ENCODE peak calls at places on chromosomes 4 and X, in six cellular contexts. R, Z, F, J, K and C are unnamed samples. For H3K27me3, the result is how much of the 10 kb centered on the place peaks cover.

GRCh38 chrX:104391905-104392304 is 137.2 kb upstream of the ESX1 start:
- DNase-seq in K (no peak), F (no peak), Z (no peak), J (no peak), R (no peak), C (no peak)

GRCh38 chrX:68685722-68686683 is 38.5 kb downstream of the STARD8 start:
- DNase-seq in J (no peak), F (peak), K (no peak), Z (peak), R (no peak), C (no peak)

GRCh38 chr4:87497141-87497540 is 32.0 kb downstream of the SPARCL1 start:
- DNase-seq in Z (no peak), K (no peak), R (no peak), J (no peak), F (no peak), C (no peak)

GRCh38 chr4:44025376-44026020 is 423.1 kb downstream of the KCTD8 start:
- DNase-seq in Z (no peak), F (no peak), K (no peak), J (no peak), R (no peak), C (no peak)

GRCh38 chrX:40644175-40644574 is 3.2 kb downstream of the CXorf38 start:
- DNase-seq in J (no peak), Z (no peak), K (no peak), R (no peak), F (no peak), C (no peak)

GRCh38 chr4:148435654-148436406 is 6.4 kb downstream of the NR3C2 start:
- DNase-seq in K (no peak), Z (no peak), R (no peak), F (peak), J (no peak), C (no peak)

GRCh38 chr4:83996254-83996653 is 460.3 kb downstream of the GPAT3 start:
- DNase-seq in J (no peak), K (no peak), Z (no peak), F (no peak), R (no peak), C (no peak)

GRCh38 chrX:70970482-70970999 is 39.6 kb upstream of the SLC7A3 start:
- DNase-seq in K (no peak), F (no peak), R (no peak), Z (no peak), J (no peak), C (no peak)

GRCh38 chr4:6769138-6769983 is 13.2 kb upstream of the KIAA0232 start:
- DNase-seq in J (no peak), K (no peak), R (peak), Z (no peak), F (no peak), C (no peak)

GRCh38 chrX:29965634-29966033 is 249.7 kb upstream of the MAGEB2 start:
- DNase-seq in J (no peak), F (no peak), Z (no peak), R (no peak), K (no peak), C (no peak)

GRCh38 chrX:50700921-50701320 is 113.1 kb downstream of the SHROOM4 start:
- DNase-seq in R (no peak), Z (no peak), F (no peak), J (no peak), K (no peak), C (no peak)

GRCh38 chrX:50874878-50875277 is 35.7 kb upstream of the BMP15 start:
- DNase-seq in F (no peak), J (no peak), K (no peak), Z (no peak), R (no peak), C (no peak)

GRCh38 chr4:84224522-84224921 is 274.6 kb downstream of the NKX6-1 start:
- DNase-seq in Z (no peak), F (no peak), R (no peak), K (no peak), J (no peak), C (no peak)

GRCh38 chr4:183201331-183201730 is 102.3 kb downstream of the WWC2 start:
- DNase-seq in F (no peak), Z (no peak), R (no peak), K (no peak), J (no peak), C (no peak)

GRCh38 chrX:49915352-49916222 is 6.8 kb upstream of the CLCN5 start:
- DNase-seq in K (peak), F (peak), J (no peak), R (no peak), Z (no peak), C (peak)

GRCh38 chr4:104494161-104494560 is 533 bp downstream of the CXXC4 start:
- DNase-seq in K (no peak), R (no peak), F (no peak), Z (no peak), J (no peak), C (no peak)

GRCh38 chrX:107659768-107660167 is 31.5 kb downstream of the PRPS1 start:
- DNase-seq in J (no peak), R (no peak), K (no peak), F (no peak), Z (no peak), C (peak)

GRCh38 chr4:7915875-7916242 is 23.8 kb downstream of the AFAP1 start:
- DNase-seq in F (no peak), K (no peak), Z (no peak), J (no peak), R (no peak), C (no peak)

GRCh38 chr4:153333874-153334273 is 10.6 kb upstream of the MND1 start:
- DNase-seq in K (no peak), R (no peak), Z (no peak), F (no peak), J (no peak), C (no peak)

GRCh38 chr4:40316782-40317635 is 18.1 kb upstream of the CHRNA9 start:
- DNase-seq in J (no peak), F (peak), Z (no peak), R (peak), K (peak), C (peak)

GRCh38 chrX:101668143-101668542 is 8.5 kb upstream of the ARMCX2 start:
- DNase-seq in Z (no peak), R (no peak), J (no peak), F (no peak), K (no peak), C (no peak)

GRCh38 chrX:71235482-71235881 is 12.5 kb downstream of the GJB1 start:
- DNase-seq in R (no peak), Z (no peak), K (no peak), F (no peak), J (no peak), C (no peak)

GRCh38 chrX:65679071-65679540 is 11.7 kb downstream of the MSN start:
- DNase-seq in K (no peak), J (no peak), R (no peak), Z (no peak), F (no peak), C (no peak)

GRCh38 chr4:183261953-183262775 is 57.9 kb downstream of the CLDN22 start:
- DNase-seq in R (peak), K (peak), Z (peak), J (peak), F (peak), C (peak)

GRCh38 chrX:142499992-142500391 is 294.9 kb upstream of the MAGEC2 start:
- DNase-seq in F (no peak), Z (no peak), K (no peak), J (no peak), R (no peak), C (no peak)

GRCh38 chrX:108091878-108092291 is 307 bp downstream of the ATG4A start:
- DNase-seq in K (no peak), R (no peak), F (no peak), Z (no peak), J (peak), C (peak)

DNA sequence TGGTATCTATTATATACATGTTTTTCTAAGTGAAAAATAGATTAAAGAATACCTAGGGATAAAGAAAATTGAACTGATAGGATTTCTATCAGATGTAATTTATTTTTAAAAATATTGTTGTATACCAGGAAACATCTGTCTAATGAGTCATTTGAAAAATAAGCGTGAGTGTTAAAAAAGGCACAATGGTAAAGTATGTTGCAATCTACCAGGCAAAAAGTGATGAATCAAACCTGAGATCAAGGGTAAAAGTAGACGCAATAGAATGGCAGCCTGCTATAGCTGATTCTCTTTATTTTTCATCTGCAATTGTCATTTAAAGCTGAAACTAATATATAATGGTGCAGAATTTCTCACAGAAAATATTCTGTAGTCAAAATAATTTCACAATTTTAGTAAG is 1119.6 kb downstream of the PCDH18 start:
- DNase-seq in K (no peak), F (no peak), Z (no peak), R (no peak), J (no peak), C (no peak)
- H3K27me3 ChIP-seq in K (under half), F (under half), Z (under half), R (under half), J (under half), C (under half)

GRCh38 chr4:2939383-2940243 is 23.6 kb downstream of the NOP14 start:
- DNase-seq in J (no peak), Z (peak), K (peak), R (peak), F (no peak), C (peak)
- TF ChIP-seq POLR2A in J (no peak), Z (no peak), K (no peak), R (no peak), F (no peak), C (no peak)

DNA sequence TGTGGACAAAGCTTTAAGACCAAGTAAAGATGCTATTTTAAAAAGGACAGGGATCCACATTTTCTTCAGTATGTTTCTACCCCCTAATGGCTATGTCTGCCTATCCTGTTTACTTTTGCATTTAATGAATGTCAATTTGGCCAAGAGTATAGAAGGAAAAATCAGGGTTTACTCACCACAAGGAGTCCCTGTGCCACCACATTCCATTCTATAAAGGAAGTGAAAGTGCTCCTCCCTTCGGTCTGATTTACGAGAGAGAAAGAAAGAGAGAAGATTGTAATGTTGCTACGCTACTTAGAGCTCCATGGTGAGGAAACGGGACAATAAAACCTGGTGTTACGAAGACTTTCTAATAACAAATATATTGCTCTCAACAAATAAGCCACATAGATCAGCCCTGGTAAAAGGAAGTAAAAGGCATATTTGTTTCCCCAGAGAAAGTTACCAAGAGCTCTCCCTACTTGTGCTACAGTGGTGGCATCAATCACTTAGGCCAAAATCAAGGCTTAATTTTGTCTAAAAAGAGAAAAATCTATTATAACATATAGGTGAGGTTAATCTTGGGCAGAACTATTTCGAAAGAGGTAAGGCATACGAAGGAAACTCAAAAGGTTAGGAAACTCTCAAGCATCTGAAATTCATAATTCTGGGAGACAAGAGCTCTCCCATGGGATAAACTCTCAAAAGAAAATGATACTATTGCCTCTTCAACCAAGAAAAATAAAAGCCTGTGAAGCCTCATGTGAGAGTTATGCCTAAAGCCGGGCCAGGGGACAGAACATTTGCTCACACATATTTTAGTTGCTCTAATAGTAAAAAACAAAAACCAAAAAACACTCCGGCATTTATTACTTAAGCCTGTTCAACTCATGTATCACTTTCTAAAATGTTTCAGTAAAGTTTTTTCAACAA is 29.5 kb downstream of the TAPT1 start:
- DNase-seq in J (no peak), Z (no peak), K (no peak), R (no peak), F (no peak), C (no peak)
- TF ChIP-seq CTCF in J (no peak), Z (peak), K (no peak), R (peak), F (peak), C (peak)

DNA sequence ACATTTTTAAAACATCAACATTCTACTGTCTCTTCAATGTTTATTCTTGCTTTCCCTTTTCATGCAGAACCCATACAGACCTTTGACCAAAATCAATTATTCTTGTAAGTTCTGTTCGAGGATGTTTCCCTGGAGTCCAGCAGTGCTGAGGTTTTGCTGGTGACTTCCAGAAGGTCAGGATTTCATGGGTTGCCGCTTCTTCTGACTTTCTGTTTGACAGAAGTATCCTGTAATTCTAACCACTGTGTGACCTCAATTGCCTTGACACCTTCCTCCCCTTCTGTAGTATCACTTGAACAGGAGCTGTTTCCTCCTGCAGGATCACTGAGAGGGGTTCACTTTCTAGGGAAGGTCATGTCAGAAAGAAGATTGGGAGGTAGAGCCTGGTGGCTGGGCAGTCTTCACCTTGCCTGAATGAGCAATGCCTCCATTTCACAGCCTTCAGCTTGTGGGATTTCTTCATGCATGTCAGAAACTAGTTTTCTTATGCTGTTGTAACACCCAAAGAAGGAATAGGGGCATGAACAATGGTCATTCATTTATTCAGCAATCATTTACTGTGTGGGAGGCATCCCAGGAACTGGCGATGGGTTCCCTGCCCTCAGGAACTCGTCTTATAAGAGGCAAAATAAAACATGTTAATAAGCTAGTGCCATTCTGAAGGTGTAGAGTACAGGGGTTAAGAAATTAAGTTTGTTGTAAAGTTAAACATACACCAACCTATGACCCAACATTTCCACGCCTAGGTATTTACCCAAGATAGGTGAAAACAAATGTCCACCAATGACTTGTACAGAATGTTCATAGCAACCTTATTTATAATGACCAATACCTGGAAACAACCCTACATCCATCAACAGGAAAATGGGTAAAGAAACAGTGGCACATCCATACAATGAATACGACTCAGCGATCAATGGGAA is 205.9 kb downstream of the SOWAHB start:
- DNase-seq in F (no peak), Z (no peak), R (peak), K (no peak), J (no peak), C (no peak)
- H3K27me3 ChIP-seq in F (under half), Z (under half), R (under half), K (under half), J (under half), C (under half)

GRCh38 chrX:116436358-116436816 is at the start of gene SLC6A14:
- DNase-seq in R (peak), K (peak), J (no peak), F (peak), Z (no peak), C (peak)
- TF ChIP-seq POLR2A in R (no peak), K (no peak), J (no peak), F (no peak), Z (no peak), C (no peak)

DNA sequence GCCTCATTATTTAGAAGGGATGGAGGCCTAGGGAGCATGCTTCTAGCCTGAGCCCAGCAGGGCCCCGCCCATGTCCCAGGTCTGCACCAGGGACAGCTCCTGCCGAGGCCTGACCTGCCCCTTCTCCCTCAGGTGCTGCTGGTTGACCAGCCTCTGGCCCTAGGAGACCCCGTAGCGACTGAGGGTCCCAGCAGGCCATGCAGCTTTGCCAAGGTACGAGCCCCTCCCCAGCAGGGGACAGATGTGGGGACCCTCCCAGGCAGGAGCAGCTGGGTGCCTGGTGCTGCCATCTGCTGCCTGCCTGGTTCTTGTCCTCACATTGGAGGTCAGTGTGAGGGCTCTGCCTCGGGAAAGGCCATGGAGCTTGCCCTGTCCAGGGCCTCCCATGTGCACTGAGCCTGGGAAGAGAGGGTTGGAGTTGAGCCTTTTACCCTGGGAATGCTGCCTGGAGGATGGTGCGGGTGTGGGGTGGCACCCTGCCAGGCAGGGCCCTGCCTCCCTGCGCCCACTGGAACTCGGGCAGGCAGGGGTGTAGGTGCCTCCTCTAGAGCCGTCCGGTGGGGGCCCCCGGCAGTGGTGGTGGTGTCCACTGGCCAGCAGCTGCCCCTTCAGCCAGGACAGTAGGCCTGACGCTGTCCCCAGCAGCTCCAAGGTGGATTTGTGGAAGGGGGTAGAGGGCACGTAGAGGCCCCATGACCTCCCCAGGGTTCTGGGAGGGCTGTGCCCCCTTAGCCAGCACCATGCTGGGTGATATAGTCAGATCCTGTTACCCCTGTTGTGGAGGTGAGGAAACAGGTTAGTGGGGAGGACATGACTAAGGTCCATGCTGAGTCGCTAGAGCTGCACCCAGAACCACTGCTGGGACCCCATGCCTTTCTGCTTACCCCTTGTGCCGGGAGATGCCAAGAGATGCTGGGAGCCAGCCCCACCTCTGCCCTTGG is 2.2 kb upstream of the MSANTD1 start:
- DNase-seq in K (no peak), R (no peak), J (no peak), F (no peak), Z (no peak), C (no peak)
- TF ChIP-seq CTCF in K (no peak), R (no peak), J (no peak), F (no peak), Z (no peak), C (no peak)